ENCODE peak calls at places on chromosomes 12 and 14, in five cellular contexts. S is astrocyte of the spinal cord, G is neural crest cell, Y is osteocyte, O is left ventricle myocardium inferior. F is an unnamed sample.

GRCh38 chr12:94204647-94205247 is 56.4 kb downstream of the PLXNC1 start:
- DNase-seq in S (no peak), G (no peak), Y (no peak), O (no peak), F (no peak)

GRCh38 chr12:127381043-127381668 is 885.8 kb upstream of the TMEM132C start:
- DNase-seq in S (peak), G (peak), Y (peak), O (peak), F (peak)

GRCh38 chr14:23115918-23116317 is 3.1 kb downstream of the CEBPE start:
- DNase-seq in S (no peak), G (no peak), Y (no peak), O (no peak), F (no peak)

GRCh38 chr12:15155271-15155670 is 65.9 kb downstream of the RERG start:
- DNase-seq in S (no peak), G (no peak), Y (no peak), O (no peak), F (no peak)

GRCh38 chr12:15728118-15728598 is 61.0 kb downstream of the EPS8 start:
- DNase-seq in S (peak), G (no peak), Y (no peak), O (no peak), F (no peak)

GRCh38 chr12:14769837-14770494 is 33.3 kb downstream of the WBP11 start:
- DNase-seq in S (peak), G (peak), Y (peak), O (peak), F (peak)

GRCh38 chr12:95304673-95305198 is 87.1 kb downstream of the VEZT start:
- DNase-seq in S (no peak), G (no peak), Y (no peak), O (no peak), F (no peak)

GRCh38 chr14:25150934-25151790 is 101.2 kb upstream of the STXBP6 start:
- DNase-seq in S (peak), G (no peak), Y (no peak), O (no peak), F (no peak)

GRCh38 chr14:82642425-82642824 is 1108.8 kb upstream of the SEL1L start:
- DNase-seq in S (peak), G (peak), Y (peak), O (no peak), F (no peak)

GRCh38 chr12:43764528-43764927 is 5.8 kb downstream of the IRAK4 start:
- DNase-seq in S (no peak), G (no peak), Y (no peak), O (no peak), F (no peak)

GRCh38 chr14:47442206-47442605 is 233.2 kb downstream of the MDGA2 start:
- DNase-seq in S (peak), G (no peak), Y (no peak), O (no peak), F (no peak)

GRCh38 chr12:108722992-108723766 is 8.1 kb downstream of the CORO1C start:
- DNase-seq in S (peak), G (no peak), Y (no peak), O (no peak), F (no peak)

GRCh38 chr14:42642787-42643186 is 1036.1 kb downstream of the LRFN5 start:
- DNase-seq in S (no peak), G (no peak), Y (no peak), O (no peak), F (no peak)

GRCh38 chr14:76929927-76930326 is 98.6 kb downstream of the IRF2BPL start:
- DNase-seq in S (no peak), G (no peak), Y (no peak), O (no peak), F (no peak)

GRCh38 chr14:24734917-24735500 is 101.0 kb upstream of the GZMB start:
- DNase-seq in S (peak), G (peak), Y (no peak), O (no peak), F (no peak)

GRCh38 chr14:101150010-101150409 is 246.5 kb upstream of the RTL1 start:
- DNase-seq in S (no peak), G (no peak), Y (no peak), O (no peak), F (no peak)

GRCh38 chr12:88578821-88579518 is 1.3 kb downstream of the KITLG start:
- DNase-seq in S (no peak), G (peak), Y (no peak), O (no peak), F (no peak)
- TF ChIP-seq CTCF in S (peak), G (peak), Y (no peak), O (peak), F (peak)

GRCh38 chr14:103126873-103127304 is 3.6 kb downstream of the TNFAIP2 start:
- DNase-seq in S (no peak), G (peak), Y (no peak), O (peak), F (no peak)
- TF ChIP-seq CTCF in S (no peak), G (peak), Y (peak), O (peak), F (no peak)

GRCh38 chr12:124509676-124510300 is 57.6 kb downstream of the NCOR2 start:
- DNase-seq in S (peak), G (no peak), Y (no peak), O (peak), F (no peak)

GRCh38 chr12:124508323-124509096 is 58.9 kb downstream of the NCOR2 start:
- DNase-seq in S (no peak), G (no peak), Y (no peak), O (no peak), F (no peak)

GRCh38 chr12:124509300-124509675 is 58.1 kb downstream of the NCOR2 start:
- DNase-seq in S (no peak), G (no peak), Y (no peak), O (no peak), F (no peak)

GRCh38 chr12:124511259-124511985 is 56.0 kb downstream of the NCOR2 start:
- DNase-seq in S (no peak), G (no peak), Y (no peak), O (no peak), F (no peak)

GRCh38 chr12:124510301-124510970 is 57.0 kb downstream of the NCOR2 start:
- DNase-seq in S (no peak), G (no peak), Y (no peak), O (no peak), F (no peak)
- TF ChIP-seq CTCF in S (no peak), G (no peak), Y (no peak), O (no peak), F (no peak)

DNA sequence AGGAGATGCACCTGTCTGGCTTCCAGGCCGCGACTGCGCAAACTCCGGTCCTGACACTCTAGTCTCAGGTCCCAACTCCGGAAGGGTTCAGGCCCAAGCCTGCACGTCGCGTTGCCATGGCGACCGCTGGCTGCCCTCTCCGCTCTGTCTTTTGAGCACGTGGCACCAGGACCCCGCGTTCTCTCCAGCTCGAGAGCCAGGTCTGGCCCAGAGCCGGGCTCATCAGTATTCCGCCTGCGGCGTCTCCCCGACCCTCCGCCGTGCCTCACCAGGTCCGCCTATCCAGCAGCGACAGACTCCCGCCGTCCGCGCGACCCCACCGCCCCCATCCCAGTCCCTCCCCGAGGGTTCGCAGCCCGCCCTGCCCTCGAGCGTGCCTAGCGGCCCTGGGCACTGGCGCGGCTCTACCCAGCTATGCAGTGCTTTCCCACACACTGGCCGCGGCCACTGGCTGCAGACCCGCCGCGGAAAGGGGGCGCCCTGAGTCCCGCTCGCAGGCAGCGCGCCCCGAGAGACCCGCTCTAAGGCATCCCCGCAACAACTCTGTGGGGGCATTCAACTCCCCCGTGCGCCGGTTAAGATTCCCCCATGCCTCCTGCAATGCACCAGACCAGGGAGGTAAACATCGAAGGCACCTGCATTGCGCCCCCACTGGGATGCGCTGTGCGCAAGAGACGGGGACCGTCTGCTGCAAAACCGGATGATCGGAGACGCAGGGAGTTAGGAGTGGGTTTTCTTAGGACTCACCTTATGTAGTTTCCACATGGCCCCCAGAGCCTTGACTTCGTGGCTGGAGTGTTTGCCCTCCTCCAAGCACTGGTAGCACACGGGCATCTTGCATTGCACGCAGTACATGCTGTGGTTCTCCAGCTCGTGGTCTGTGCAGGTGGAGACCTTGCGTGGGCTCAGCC is 1.3 kb downstream of the TRIM9 start:
- DNase-seq in S (peak), G (peak), Y (no peak), O (peak), F (no peak)
- TF ChIP-seq CTCF in S (peak), G (peak), Y (peak), O (no peak), F (no peak)

GRCh38 chr14:74794947-74795346 is 31.8 kb downstream of the YLPM1 start:
- DNase-seq in S (no peak), G (no peak), Y (no peak), O (no peak), F (no peak)
- TF ChIP-seq CTCF in S (no peak), G (no peak), Y (no peak), O (no peak), F (no peak)

DNA sequence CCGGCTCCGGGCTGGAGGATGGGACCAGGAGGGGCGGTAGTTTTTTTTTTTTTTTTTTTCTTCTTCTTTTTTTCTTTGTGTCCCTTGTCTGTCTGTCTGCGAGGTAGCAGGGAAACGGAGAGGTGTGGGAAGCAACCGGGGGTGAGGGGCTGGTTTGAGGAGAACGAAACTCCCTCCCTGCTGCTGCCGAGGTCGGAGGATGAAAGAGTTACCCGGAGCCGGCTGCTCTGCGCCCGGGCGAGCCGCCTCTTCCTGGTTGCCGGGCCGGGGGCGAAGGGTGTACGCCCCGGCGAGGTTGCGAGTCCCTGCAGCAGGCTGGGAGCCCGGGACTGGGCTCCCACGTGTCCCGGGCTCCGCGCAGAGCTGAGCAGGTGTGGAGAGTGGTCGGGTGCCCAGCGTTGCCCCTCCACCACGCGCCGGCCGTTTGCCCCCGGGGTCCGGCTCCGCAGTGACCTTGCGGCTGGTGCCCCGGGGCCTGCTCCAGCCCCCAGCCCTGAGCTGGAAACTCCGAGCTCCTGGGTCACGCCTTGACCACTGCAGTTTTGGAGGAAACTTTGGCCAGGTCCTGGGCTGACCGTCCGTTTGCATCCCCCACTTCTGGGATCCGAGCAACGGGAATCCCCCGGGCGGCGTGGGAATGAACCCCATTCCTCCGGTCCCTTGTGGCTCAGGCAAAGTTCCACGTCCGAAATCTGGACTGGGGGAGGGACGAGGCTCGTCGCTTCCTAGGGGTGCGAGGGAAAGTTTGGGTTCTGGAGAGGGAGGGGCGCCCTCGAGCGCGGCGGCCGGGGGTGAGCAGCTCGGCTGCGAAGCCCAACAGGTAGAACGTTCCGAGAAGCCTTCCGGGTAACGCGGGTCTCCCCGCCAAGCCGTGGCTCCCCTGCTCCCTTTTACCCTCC is 1.2 kb downstream of the CHST11 start:
- DNase-seq in S (no peak), G (peak), Y (peak), O (peak), F (no peak)
- TF ChIP-seq CTCF in S (no peak), G (peak), Y (no peak), O (no peak), F (no peak)

DNA sequence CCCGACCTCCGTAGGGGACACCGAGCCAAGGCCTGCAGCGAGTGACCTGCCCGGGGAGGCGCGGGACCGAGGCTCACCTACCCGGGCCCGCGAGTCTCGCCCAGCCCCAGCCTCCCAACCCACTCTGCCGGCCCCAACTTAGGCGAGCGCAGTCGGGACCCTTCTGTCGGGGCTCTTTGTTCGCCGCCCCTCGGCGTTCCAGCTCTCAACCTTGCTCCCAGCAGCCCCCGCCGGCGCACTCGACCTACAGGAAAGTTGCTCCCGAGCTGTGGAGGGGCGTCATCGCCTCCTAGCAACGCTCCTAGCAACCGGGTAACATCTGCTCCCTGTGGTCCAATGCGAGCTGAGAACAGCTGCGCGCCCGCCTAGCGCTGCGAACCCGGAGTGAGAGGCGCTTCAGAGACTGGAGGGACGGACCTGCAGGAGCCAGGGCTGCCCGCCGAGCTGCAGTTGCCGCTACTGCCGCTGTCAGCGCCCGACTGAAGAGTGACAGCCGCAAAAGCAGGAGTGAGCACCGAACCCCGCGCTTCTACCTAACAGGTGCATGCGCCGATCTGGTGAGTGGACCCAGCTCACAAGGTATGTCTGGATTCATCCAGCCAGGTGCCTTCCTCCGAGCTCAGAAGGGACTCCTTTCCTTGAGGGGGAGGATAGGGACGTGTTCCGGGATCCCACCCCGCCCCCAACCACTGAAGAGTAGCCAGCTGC is 354.9 kb downstream of the SNAPC1 start:
- DNase-seq in S (peak), G (peak), Y (peak), O (peak), F (no peak)
- TF ChIP-seq CTCF in S (peak), G (peak), Y (peak), O (peak), F (no peak)

DNA sequence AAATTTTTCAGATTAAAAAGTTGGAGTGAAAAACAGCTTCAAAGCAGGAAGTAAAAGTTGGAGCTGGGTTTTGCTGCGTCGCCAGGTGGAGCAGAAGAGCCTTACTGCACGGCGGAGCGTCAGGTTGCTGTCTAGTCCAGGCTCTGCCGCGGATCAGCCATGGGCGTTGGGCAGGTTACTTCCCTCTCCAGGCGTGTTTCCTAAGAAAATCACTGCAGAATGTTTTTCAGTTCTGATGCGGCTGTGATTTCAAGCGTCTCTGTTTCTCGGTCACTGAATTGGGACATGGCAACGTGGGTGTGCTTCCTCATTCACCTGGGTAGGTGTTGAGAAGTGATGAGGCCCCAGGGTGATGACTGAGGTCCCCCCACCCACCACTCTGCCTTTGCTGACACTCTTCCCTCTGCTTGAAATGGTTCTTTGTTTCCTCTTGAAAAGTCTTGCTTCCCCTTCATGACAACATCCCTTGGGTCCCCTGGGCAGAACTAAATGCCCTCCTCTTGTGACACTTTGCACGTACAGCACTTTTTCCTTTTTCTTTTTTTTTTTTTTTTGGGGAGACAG is 7.6 kb downstream of the EVL start:
- DNase-seq in S (no peak), G (no peak), Y (peak), O (no peak), F (no peak)
- TF ChIP-seq CTCF in S (no peak), G (no peak), Y (no peak), O (no peak), F (no peak)

DNA sequence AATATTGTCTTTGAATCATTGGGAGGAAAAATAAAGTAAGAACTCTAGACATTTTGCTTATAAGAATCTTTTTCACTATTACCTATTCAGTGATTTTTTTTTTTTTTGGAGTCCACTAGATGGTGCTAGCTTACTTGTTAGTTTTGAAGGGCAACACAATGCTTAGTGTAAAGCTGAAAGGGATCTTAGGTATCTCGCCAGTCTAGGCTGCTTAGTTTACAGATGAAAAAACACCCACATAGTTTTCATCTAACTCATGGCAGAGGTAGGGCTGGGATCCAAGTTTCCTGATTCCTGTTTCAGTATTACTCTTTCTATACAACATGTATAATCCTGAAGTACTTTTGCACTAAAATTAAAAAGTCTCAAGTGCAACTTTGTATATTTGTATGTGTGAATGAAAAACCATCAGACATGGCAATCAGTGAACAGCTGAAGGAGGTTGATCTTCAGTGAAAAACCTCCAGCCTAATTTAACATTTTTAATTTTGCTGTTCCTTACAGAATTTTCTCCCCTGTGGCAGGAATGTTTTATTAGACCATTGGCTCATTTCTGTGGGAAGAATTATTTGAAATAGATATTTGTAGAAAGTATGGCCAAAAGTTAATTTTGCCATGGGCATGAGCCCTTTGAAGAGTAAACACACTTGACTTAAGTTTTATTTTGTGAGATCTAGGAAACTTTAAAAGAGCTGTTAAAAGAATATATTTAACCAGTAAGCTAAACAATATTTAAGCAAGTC is 40.7 kb downstream of the LRRIQ1 start:
- DNase-seq in S (peak), G (no peak), Y (no peak), O (no peak), F (no peak)
- TF ChIP-seq CTCF in S (peak), G (peak), Y (peak), O (peak), F (no peak)

GRCh38 chr12:52241205-52241842 is 8.3 kb downstream of the KRT7 start:
- DNase-seq in S (no peak), G (no peak), Y (no peak), O (no peak), F (no peak)
- TF ChIP-seq CTCF in S (no peak), G (no peak), Y (no peak), O (no peak), F (no peak)